ENCODE peak calls at places on chromosomes 7 and 10, in four cellular contexts. H, Z, O and S are unnamed samples. For H3K27me3, the result is how much of the 10 kb centered on the place peaks cover.

GRCh38 chr7:22665816-22666375 is 61.1 kb upstream of the IL6 start:
- DNase-seq in O (peak), H (no peak), Z (no peak), S (no peak)

GRCh38 chr10:106560925-106561640 is 603.4 kb downstream of the SORCS1 start:
- DNase-seq in O (peak), Z (no peak), H (no peak), S (no peak)

GRCh38 chr10:72796042-72796441 is 97.5 kb upstream of the OIT3 start:
- DNase-seq in H (no peak), Z (no peak), O (no peak), S (no peak)

GRCh38 chr7:2665359-2665791 is 22.6 kb upstream of the AMZ1 start:
- DNase-seq in O (no peak), Z (no peak), H (peak), S (no peak)

GRCh38 chr7:54664235-54665228 is 94.5 kb downstream of the SEC61G start:
- DNase-seq in Z (peak), O (peak), H (peak), S (peak)

GRCh38 chr10:75468612-75469011 is 37.2 kb downstream of the LRMDA start:
- DNase-seq in H (peak), Z (no peak), O (no peak), S (no peak)

GRCh38 chr10:109975251-109975650 is 32.5 kb upstream of the ADD3 start:
- DNase-seq in H (no peak), O (no peak), Z (no peak), S (no peak)

GRCh38 chr10:14698487-14699170 is 76.1 kb downstream of the FAM107B start:
- DNase-seq in H (no peak), Z (no peak), O (peak), S (no peak)

GRCh38 chr10:50514995-50515394 is 108.8 kb downstream of the SGMS1 start:
- DNase-seq in Z (no peak), H (no peak), O (no peak), S (no peak)

GRCh38 chr7:91869661-91870060 is 10.8 kb downstream of the MTERF1 start:
- DNase-seq in Z (no peak), O (no peak), H (no peak), S (no peak)

GRCh38 chr10:7389844-7390243 is 21.0 kb downstream of the SFMBT2 start:
- DNase-seq in Z (no peak), H (no peak), O (no peak), S (no peak)

GRCh38 chr7:157013101-157013500 is 2.6 kb upstream of the MNX1 start:
- DNase-seq in O (no peak), H (no peak), Z (no peak), S (no peak)

GRCh38 chr7:116793795-116794360 is 68.5 kb upstream of the CAPZA2 start:
- DNase-seq in O (no peak), H (no peak), Z (no peak), S (no peak)

GRCh38 chr10:74738985-74739567 is 87.3 kb upstream of the KAT6B start:
- DNase-seq in Z (no peak), O (no peak), H (no peak), S (no peak)

DNA sequence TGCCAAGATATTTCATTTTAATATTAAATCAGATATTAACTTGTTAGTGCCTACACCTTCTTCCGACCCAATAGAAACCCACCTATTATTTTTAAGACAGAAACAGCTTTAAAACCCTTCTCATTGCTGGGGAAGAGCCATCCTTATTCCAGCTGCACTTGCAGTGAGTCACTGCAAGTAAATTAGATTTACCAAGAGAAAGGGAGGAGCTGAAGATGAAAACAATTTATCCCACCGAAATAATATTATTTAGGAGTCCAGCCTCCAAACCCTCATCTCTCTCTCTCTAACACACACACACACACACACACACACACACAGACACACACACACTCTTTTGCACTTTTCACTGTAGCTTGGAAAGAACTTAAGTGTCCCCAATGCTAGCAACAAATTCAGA is 26.9 kb downstream of the TWIST1 start:
- DNase-seq in O (no peak), Z (no peak), H (no peak), S (no peak)
- H3K27me3 ChIP-seq in O (under half), Z (under half), H (under half), S (under half)

GRCh38 chr7:38339953-38340819 is 66.8 kb upstream of the TARP start:
- DNase-seq in H (no peak), O (no peak), Z (no peak), S (no peak)
- H3K4me3 ChIP-seq in H (no peak), O (no peak), Z (no peak), S (no peak)

GRCh38 chr7:155383756-155384491 is 74.0 kb upstream of the EN2 start:
- DNase-seq in Z (no peak), O (no peak), H (no peak), S (no peak)
- H3K27me3 ChIP-seq in Z (half or more), O (under half), H (under half), S (under half)

DNA sequence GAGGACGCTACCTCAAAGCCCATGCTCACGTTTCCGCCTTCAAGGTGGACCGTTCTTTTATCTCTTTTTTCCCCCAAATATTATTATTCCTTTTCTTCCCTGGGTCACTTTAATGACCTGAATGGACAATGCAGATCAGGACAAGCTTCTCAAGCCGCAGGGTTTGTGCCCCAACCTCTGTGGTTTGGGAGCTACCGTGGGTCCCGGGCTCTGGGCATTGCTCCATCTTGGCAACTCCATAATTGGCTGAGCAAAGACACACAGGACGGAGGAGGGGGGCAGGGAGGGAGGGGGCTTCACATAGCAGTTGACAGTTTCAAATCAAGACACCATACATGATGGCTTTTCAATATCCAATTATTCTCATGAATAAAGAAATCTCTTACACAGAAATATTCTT is 308.1 kb upstream of the FZD8 start:
- DNase-seq in Z (no peak), H (no peak), O (no peak), S (no peak)
- H3K4me3 ChIP-seq in Z (no peak), H (no peak), O (no peak), S (no peak)